ENCODE peak calls at places on chromosomes 6 and 20, in ten cellular contexts. T is Peyer's patch, P is A549, C is H1, G is upper lobe of left lung, H is vagina, D is IMR-90, V is stomach, F is gastrocnemius medialis, R is tibial nerve. Z is an unnamed sample.

GRCh38 chr6:52995913-52996685 is 1.0 kb upstream of the GSTA4 start:
- DNase-seq in P (peak; percentile 13), C (peak; percentile 60), F (no peak), H (no peak), T (peak; percentile 31), D (peak; percentile 91), G (no peak), R (peak; percentile 41), V (no peak), Z (peak; percentile 67)

GRCh38 chr6:89763550-89763949 is 56.0 kb downstream of the MDN1 start:
- DNase-seq in H (no peak), T (no peak), G (no peak), V (no peak), R (no peak), C (no peak), F (no peak), D (peak; percentile 68), P (no peak), Z (no peak)

GRCh38 chr20:50438986-50439407 is 71.2 kb upstream of the PTPN1 start:
- DNase-seq in D (peak; percentile 91), F (no peak), R (no peak), P (peak; percentile 78), V (no peak), G (peak; percentile 42), T (no peak), C (no peak), H (no peak), Z (no peak)

GRCh38 chr6:125859691-125860210 is 69.0 kb downstream of the NCOA7 start:
- DNase-seq in F (no peak), H (no peak), G (no peak), D (peak; percentile 25), C (no peak), T (no peak), V (no peak), P (no peak), R (no peak), Z (no peak)

GRCh38 chr6:160085713-160086505 is 35.7 kb upstream of the SLC22A1 start:
- DNase-seq in T (no peak), P (no peak), V (no peak), D (no peak), H (no peak), R (no peak), F (no peak), G (no peak), C (no peak), Z (no peak)

GRCh38 chr6:21371676-21372161 is 221.8 kb upstream of the SOX4 start:
- DNase-seq in D (no peak), P (no peak), C (no peak), H (no peak), F (no peak), G (no peak), R (no peak), T (no peak), V (no peak), Z (no peak)

GRCh38 chr6:170456334-170456733 is 96.8 kb downstream of the PSMB1 start:
- DNase-seq in T (no peak), V (no peak), H (no peak), G (no peak), D (no peak), C (no peak), F (no peak), R (no peak), P (no peak), Z (no peak)

GRCh38 chr6:72620866-72621242 is 1.0 kb upstream of the KCNQ5 start:
- DNase-seq in P (no peak), C (peak; percentile 56), D (no peak), V (no peak), G (peak; percentile 63), F (no peak), H (no peak), R (no peak), T (peak; percentile 22), Z (no peak)

GRCh38 chr6:148800535-148800934 is 53.7 kb downstream of the UST start:
- DNase-seq in T (no peak), F (no peak), P (no peak), G (no peak), V (no peak), R (no peak), D (peak; percentile 28), C (no peak), H (no peak), Z (no peak)

GRCh38 chr6:21873562-21873961 is 280.0 kb downstream of the SOX4 start:
- DNase-seq in F (peak; percentile 7), C (no peak), H (no peak), V (no peak), T (no peak), D (peak; percentile 96), P (no peak), R (peak; percentile 44), G (no peak), Z (peak; percentile 68)

GRCh38 chr6:68635706-68636513 is 828 bp downstream of the ADGRB3 start:
- DNase-seq in T (no peak), R (no peak), P (no peak), C (peak; percentile 53), V (no peak), D (no peak), G (no peak), F (no peak), H (no peak), Z (peak; percentile 73)

GRCh38 chr6:47069156-47069555 is 27.0 kb upstream of the ADGRF1 start:
- DNase-seq in R (no peak), H (no peak), D (no peak), T (no peak), F (no peak), P (no peak), C (no peak), G (no peak), V (no peak), Z (no peak)

GRCh38 chr6:106149472-106150069 is 63.4 kb downstream of the PRDM1 start:
- DNase-seq in V (no peak), C (no peak), F (no peak), T (no peak), D (no peak), H (no peak), R (no peak), P (no peak), G (no peak), Z (no peak)

GRCh38 chr20:41005361-41005729 is 23.3 kb upstream of the TOP1 start:
- DNase-seq in G (no peak), T (no peak), P (peak; percentile 54), H (peak; percentile 96), V (peak; percentile 94), R (peak; percentile 88), F (peak; percentile 68), D (peak; percentile 98), C (no peak), Z (peak; percentile 97)

GRCh38 chr6:78062993-78063392 is 410.2 kb downstream of the MEI4 start:
- DNase-seq in R (no peak), G (no peak), D (no peak), P (no peak), T (no peak), H (no peak), F (no peak), C (no peak), V (no peak), Z (no peak)
- H3K4me3 ChIP-seq in R (no peak overlapping the region), G (no peak overlapping the region), D (no peak overlapping the region), P (no peak overlapping the region), T (no peak overlapping the region), H (no peak overlapping the region), F (no peak overlapping the region), C (no peak overlapping the region), V (no peak overlapping the region), Z (no peak overlapping the region)

GRCh38 chr6:88165087-88165876 is 865 bp downstream of the CNR1 start:
- DNase-seq in D (no peak), R (no peak), F (no peak), V (no peak), P (no peak), G (no peak), T (peak; percentile 39), H (no peak), C (no peak), Z (no peak)
- H3K27ac ChIP-seq in D (no peak overlapping the region), R (peak overlapping the region; percentile 78), F (no peak overlapping the region), V (no peak overlapping the region), P (peak overlapping the region; percentile 82), G (no peak overlapping the region), T (peak overlapping the region; percentile 90), H (peak overlapping the region; percentile 40), C (no peak overlapping the region), Z (peak overlapping the region; percentile 80)

GRCh38 chr6:113786168-113786567 is 71.0 kb upstream of the MARCKS start:
- DNase-seq in D (no peak), R (no peak), V (no peak), T (no peak), G (no peak), H (no peak), P (peak; percentile 9), C (no peak), F (no peak), Z (no peak)
- TF ChIP-seq POLR2A in D (no peak), R (no peak), V (no peak), T (no peak), G (no peak), H (no peak), P (no peak), C (no peak), F (no peak), Z (no peak)

GRCh38 chr20:62368629-62369507 is 1.8 kb upstream of the LAMA5 start:
- DNase-seq in C (peak; percentile 79), P (no peak), V (peak; percentile 47), D (peak; percentile 50), H (no peak), F (no peak), R (no peak), T (no peak), G (peak; percentile 77), Z (peak; percentile 91)

GRCh38 chr20:62366370-62367135 is 559 bp downstream of the LAMA5 start:
- DNase-seq in G (peak; percentile 89), P (no peak), C (peak; percentile 85), F (no peak), T (no peak), D (no peak), R (no peak), H (no peak), V (no peak), Z (peak; percentile 74)

GRCh38 chr20:62367136-62367482 is at the start of gene LAMA5:
- DNase-seq in P (no peak), T (no peak), D (no peak), R (no peak), F (no peak), H (no peak), C (no peak), G (peak; percentile 93), V (peak; percentile 72), Z (peak; percentile 86)

GRCh38 chr20:62368303-62368628 is 1.2 kb upstream of the LAMA5 start:
- DNase-seq in G (no peak), R (no peak), P (no peak), F (no peak), C (no peak), T (no peak), H (no peak), V (no peak), D (no peak), Z (no peak)

DNA sequence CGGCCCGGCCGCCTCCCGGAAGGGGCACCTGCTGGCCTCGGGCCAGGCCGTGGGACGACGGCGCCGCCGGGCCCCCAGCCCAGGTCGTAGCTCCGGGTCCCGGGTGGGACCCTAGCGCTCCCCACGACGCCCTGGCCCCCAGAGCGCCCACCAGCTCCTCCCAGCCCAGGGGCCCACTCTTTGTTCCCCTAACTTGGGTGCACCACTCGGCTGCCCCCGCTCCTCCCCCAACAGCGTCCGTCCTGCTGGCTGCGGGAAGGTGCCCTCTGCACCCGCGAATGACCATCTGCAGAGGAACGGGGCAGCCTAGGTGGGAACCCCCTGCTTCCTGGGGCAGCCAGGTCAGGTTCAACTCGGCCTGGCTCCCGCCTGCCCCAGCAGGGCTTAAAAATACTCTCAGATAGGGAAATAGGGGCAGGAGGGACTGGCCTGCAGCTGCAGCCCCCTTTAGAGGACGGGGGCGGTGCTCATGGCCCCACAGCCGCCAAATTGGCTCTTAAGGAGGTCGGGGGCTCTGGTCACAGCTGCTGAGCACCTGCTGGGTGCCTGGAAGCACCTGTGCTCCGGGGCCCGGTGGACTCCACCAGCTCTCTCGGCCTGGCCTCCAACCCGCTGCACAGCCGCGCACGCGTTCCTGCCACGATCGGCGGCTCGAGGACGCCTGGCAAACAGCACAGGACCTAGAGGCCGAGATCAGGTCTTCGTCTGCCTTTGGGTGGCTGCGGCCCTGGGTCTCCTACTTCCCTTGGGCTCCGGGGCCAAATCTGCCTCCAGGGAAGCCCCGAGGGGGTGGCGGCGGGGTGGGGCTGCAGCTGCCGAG is 581 bp upstream of the LAMA5 start:
- DNase-seq in P (no peak), T (peak; percentile 51), D (no peak), H (no peak), C (peak; percentile 83), V (peak; percentile 60), R (no peak), G (peak; percentile 89), F (no peak), Z (peak; percentile 87)
- H3K4me3 ChIP-seq in P (peak overlapping the region; percentile 100), T (peak overlapping the region; percentile 68), D (no peak overlapping the region), H (peak overlapping the region; percentile 61), C (peak overlapping the region; percentile 50), V (peak overlapping the region; percentile 70), R (peak overlapping the region; percentile 83), G (peak overlapping the region; percentile 61), F (peak overlapping the region; percentile 66), Z (peak overlapping the region; percentile 94)